ENCODE peak calls at places on chromosomes 6 and 20, in four cellular contexts. Z, G, R and H are unnamed samples.

GRCh38 chr20:53934421-53935352 is 135.7 kb downstream of the BCAS1 start:
- DNase-seq in R (no peak), Z (peak; percentile 87), G (peak; percentile 80), H (peak; percentile 40)

GRCh38 chr6:60867548-60867947 is 1418.5 kb downstream of the KHDRBS2 start:
- DNase-seq in G (no peak), Z (no peak), R (no peak), H (no peak)

GRCh38 chr6:148835920-148836441 is 89.2 kb downstream of the UST start:
- DNase-seq in R (no peak), Z (no peak), G (no peak), H (no peak)

GRCh38 chr6:143513410-143513809 is 1.9 kb upstream of the FUCA2 start:
- DNase-seq in G (peak; percentile 50), Z (no peak), R (peak; percentile 42), H (no peak)

GRCh38 chr6:159875194-159875593 is 15.6 kb upstream of the MAS1 start:
- DNase-seq in G (no peak), R (no peak), Z (no peak), H (no peak)

GRCh38 chr6:100465701-100466409 is 1.1 kb upstream of the SIM1 start:
- DNase-seq in R (no peak), Z (no peak), G (peak; percentile 26), H (no peak)

GRCh38 chr6:167683028-167683862 is 143.5 kb upstream of the AFDN start:
- DNase-seq in Z (no peak), G (peak; percentile 97), R (peak; percentile 98), H (no peak)

GRCh38 chr20:21796059-21796458 is 90.6 kb downstream of the PAX1 start:
- DNase-seq in R (peak; percentile 49), Z (no peak), G (no peak), H (no peak)

GRCh38 chr20:51797357-51798025 is 4.8 kb downstream of the SALL4 start:
- DNase-seq in R (peak; percentile 84), G (no peak), Z (no peak), H (no peak)

GRCh38 chr20:20492521-20493334 is 124.8 kb downstream of the INSM1 start:
- DNase-seq in R (peak; percentile 19), G (peak; percentile 73), Z (no peak), H (no peak)